ENCODE peak calls at places on chromosomes 1 and 21, in four cellular contexts. M, G, D and Q are unnamed samples.
A peak's percentile ranks its signal among the peaks of the same experiment; 100 is the strongest.

GRCh38 chr1:86472165-86472564 is 3.4 kb downstream of the CLCA1 start:
- DNase-seq in M (no peak), G (no peak), D (no peak), Q (no peak)

GRCh38 chr1:36864182-36865079 is 169.9 kb downstream of the GRIK3 start:
- DNase-seq in M (no peak), G (peak; percentile 16), D (no peak), Q (no peak)

GRCh38 chr1:5833911-5834310 is 158.3 kb downstream of the NPHP4 start:
- DNase-seq in M (no peak), G (no peak), D (no peak), Q (no peak)

GRCh38 chr21:42524341-42525227 is 10.9 kb downstream of the SLC37A1 start:
- DNase-seq in M (peak; percentile 82), G (no peak), D (no peak), Q (no peak)

GRCh38 chr1:208757846-208758245 is 513.7 kb upstream of the PLXNA2 start:
- DNase-seq in M (no peak), G (no peak), D (no peak), Q (no peak)

GRCh38 chr1:183467687-183468086 is 4.6 kb upstream of the SMG7 start:
- DNase-seq in M (peak; percentile 15), G (no peak), D (no peak), Q (peak; percentile 92)

GRCh38 chr1:33005117-33005811 is 31.4 kb downstream of the AK2 start:
- DNase-seq in M (no peak), G (no peak), D (no peak), Q (no peak)

GRCh38 chr21:39673736-39674135 is 61.0 kb downstream of the B3GALT5 start:
- DNase-seq in M (no peak), G (no peak), D (no peak), Q (no peak)

GRCh38 chr1:164780863-164781262 is 221.9 kb downstream of the PBX1 start:
- DNase-seq in M (peak; percentile 36), G (no peak), D (no peak), Q (no peak)

GRCh38 chr1:242828828-242829227 is 304.3 kb upstream of the PLD5 start:
- DNase-seq in M (no peak), G (no peak), D (peak; percentile 27), Q (no peak)

GRCh38 chr1:86846166-86846647 is 67.7 kb downstream of the SELENOF start:
- DNase-seq in M (no peak), G (no peak), D (no peak), Q (peak; percentile 84)

GRCh38 chr1:116338400-116338799 is 34.6 kb upstream of the ATP1A1 start:
- DNase-seq in M (no peak), G (no peak), D (no peak), Q (no peak)

GRCh38 chr1:9613625-9614299 is 25.1 kb downstream of the TMEM201 start:
- DNase-seq in M (no peak), G (no peak), D (no peak), Q (no peak)

DNA sequence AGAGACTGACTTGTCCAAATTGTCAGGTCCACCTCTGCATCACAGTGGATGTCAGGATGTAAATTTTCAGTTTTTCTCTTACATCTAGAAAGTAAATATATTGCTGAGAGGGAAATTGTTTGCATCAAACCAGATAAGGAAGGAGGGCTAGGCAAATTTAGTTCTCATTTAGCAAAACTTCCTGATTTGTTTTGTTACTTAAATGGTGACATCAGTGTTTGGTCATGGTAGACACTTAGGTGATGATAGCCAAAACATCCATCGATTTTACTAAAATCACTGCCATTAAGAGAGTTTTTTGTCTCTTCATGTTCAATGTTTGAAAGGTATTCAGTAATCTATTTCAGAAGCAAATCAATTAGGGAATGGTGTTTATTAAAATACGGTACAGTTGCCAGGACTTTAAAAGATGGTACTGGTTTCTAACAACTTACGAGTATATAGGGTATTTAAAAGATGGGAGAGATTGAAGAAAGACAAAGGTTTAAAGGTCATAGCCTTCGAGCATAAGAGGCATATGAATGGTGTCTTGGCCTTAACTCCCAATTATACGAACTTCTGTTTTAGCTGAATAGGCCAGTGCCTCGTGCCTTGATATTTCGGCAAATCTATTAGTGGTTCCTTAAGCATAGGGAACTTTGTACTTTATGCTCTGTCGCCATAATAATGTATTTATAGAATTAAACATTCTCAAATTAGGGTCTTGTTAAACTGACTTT is 3.0 kb downstream of the IER5 start:
- DNase-seq in M (no peak), G (no peak), D (no peak), Q (no peak)
- H3K4me3 ChIP-seq in M (peak overlapping the region; percentile 14), G (no peak overlapping the region), D (no peak overlapping the region), Q (peak overlapping the region; percentile 91)

DNA sequence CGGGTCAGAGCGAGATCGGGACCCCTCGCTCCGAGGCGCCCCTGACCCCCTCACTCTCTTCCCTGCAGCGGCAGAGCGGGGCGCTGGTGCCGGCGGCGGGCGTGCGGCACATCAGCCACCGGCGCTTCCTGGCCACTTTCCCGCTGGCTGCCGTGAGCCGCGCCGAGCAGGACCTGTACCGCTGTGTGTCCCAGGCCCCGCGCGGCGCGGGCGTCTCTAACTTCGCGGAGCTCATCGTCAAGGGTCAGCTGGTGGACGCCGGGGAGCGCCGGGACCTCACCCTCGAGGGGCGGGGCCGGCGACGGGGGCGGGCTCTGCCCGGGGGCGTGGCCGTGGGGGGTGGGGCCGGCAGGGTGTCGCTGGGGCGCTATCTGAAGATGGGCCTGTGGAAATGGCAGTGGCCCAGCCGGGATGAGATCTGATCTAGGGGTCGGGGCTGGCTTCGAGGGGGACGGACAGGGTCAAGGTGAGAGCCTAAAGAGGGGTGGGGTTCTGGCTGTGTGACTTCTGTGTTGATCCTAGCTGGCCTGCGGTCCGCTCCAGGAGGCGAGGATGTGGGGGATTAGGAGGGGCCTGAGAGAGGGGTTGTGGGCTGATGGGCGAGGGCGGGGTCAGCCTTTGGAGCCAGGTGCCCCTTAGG is 23.6 kb downstream of the PTPRU start:
- DNase-seq in M (peak; percentile 81), G (no peak), D (no peak), Q (no peak)
- TF ChIP-seq EZH2 in M (no peak), G (no peak), D (no peak), Q (no peak)

GRCh38 chr1:93614550-93615200 is 67.0 kb downstream of the BCAR3 start:
- DNase-seq in M (no peak), G (no peak), D (no peak), Q (peak; percentile 91)

GRCh38 chr1:93613895-93614294 is 67.7 kb downstream of the BCAR3 start:
- DNase-seq in M (peak; percentile 39), G (no peak), D (no peak), Q (no peak)

GRCh38 chr1:93612510-93612909 is 69.1 kb downstream of the BCAR3 start:
- DNase-seq in M (no peak), G (no peak), D (no peak), Q (no peak)

GRCh38 chr1:93609536-93609935 is 72.1 kb downstream of the BCAR3 start:
- DNase-seq in M (no peak), G (no peak), D (no peak), Q (no peak)

GRCh38 chr1:93611656-93612055 is 70.0 kb downstream of the BCAR3 start:
- DNase-seq in M (no peak), G (no peak), D (no peak), Q (no peak)
- H3K4me3 ChIP-seq in M (no peak overlapping the region), G (no peak overlapping the region), D (no peak overlapping the region), Q (no peak overlapping the region)

DNA sequence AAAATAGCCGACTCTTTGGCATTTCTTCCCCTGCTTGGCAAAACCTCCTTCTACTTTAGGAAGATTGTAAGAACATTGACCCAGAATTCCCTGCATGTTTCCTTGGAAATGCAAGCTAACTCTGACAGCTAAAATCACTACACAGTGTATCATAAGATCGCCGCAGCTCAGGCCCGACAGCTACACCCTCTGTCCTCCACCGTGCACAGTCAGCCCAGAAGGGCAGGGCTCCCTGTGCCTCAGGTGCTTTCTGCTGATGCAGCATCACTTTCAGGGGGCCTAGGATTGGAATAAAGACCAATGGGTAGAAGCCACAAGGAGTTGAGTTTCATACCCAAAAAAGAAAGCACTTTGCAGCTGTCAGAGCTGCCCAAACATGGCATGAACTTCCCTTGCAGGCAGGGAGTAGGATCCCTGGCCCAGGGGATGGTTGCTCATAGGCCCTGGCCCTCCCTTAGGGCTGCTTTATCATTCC is 145.3 kb downstream of the SEC16B start:
- DNase-seq in M (no peak), G (no peak), D (no peak), Q (no peak)
- TF ChIP-seq EZH2 in M (no peak), G (no peak), D (no peak), Q (no peak)

DNA sequence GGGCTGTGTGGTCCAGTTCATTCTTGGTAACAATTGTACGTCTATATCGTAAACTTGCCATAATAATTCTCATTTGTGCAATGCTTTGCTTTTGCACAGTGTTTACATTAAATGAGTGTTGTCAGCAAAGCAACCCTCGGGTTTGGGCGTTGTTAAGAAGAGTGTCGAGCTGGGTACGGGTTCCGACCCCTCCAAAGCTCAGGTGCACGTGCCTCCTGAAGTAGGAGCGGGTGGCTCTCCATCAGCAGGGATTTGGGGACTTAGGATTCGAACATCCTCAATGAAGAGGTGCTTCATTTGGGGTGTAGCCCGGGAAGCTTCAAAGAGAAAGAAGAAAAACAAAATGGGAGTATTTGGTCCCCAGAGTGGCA is 984 bp downstream of the TRIM58 start:
- DNase-seq in M (no peak), G (no peak), D (no peak), Q (no peak)
- H3K4me3 ChIP-seq in M (no peak overlapping the region), G (no peak overlapping the region), D (no peak overlapping the region), Q (no peak overlapping the region)

DNA sequence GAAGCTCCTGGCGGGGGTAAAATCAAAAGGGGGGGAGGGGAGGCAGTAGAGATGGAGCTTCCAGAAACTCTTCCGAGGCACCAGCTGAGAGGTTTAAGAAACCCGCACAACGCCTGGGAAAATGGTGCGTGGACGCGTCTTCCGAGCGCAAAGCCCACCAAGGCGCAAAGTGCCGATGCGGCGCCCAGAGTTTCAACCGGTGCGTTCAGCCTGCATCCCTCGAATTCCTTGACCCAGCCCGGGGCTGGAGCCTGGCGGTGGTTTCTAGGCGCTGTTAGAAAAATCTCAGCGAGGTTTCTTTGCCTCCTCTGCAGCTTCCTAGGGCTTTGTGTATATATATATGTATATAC is 456 bp upstream of the PLPPR5 start:
- DNase-seq in M (peak; percentile 22), G (no peak), D (no peak), Q (no peak)
- TF ChIP-seq EZH2 in M (no peak), G (no peak), D (no peak), Q (no peak)

GRCh38 chr1:27563407-27564263 is 40.3 kb downstream of the AHDC1 start:
- DNase-seq in M (peak; percentile 79), G (no peak), D (no peak), Q (peak; percentile 60)
- H3K4me3 ChIP-seq in M (no peak overlapping the region), G (peak overlapping the region; percentile 13), D (no peak overlapping the region), Q (peak overlapping the region; percentile 35)

GRCh38 chr1:110607663-110608230 is 1.6 kb upstream of the KCNA2 start:
- DNase-seq in M (no peak), G (no peak), D (no peak), Q (no peak)

GRCh38 chr1:110606784-110607662 is 865 bp upstream of the KCNA2 start:
- DNase-seq in M (peak; percentile 23), G (no peak), D (no peak), Q (no peak)

GRCh38 chr1:110610084-110610483 is 3.9 kb upstream of the KCNA2 start:
- DNase-seq in M (no peak), G (no peak), D (no peak), Q (no peak)

GRCh38 chr1:110605901-110606783 is at the start of gene KCNA2:
- DNase-seq in M (peak; percentile 55), G (no peak), D (peak; percentile 50), Q (no peak)

DNA sequence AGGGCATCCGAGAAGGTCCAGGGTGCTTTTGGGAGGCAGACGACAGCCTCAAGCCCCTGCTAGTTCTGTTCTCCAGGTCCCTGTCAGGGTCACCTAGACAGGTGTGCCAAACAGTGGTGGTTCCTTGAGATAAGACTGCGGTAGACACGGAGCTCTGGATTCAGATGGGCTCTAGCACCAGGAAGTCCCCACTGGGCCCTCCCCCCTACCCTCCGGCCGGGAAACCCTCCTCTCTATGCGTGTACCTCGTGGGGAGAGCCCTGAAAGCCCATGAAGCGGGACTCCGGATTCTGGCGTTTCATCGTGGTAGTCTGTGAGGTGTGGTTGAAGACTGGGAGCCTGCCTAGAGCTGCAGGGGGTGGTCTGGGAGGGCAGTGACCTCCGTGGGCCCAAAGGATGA is 2.1 kb upstream of the KCNA2 start:
- DNase-seq in M (no peak), G (no peak), D (no peak), Q (no peak)
- TF ChIP-seq EZH2 in M (no peak), G (no peak), D (peak; percentile 9), Q (no peak)